ENCODE peak calls at places on chromosome 14, in four cellular contexts. P is hepatic stellate cell, Y is endodermal cell, A is EH. H is an unnamed sample.

GRCh38 chr14:42248131-42248530 is 641.5 kb downstream of the LRFN5 start:
- DNase-seq in Y (no peak), A (no peak), P (no peak), H (no peak)

GRCh38 chr14:99119554-99119953 is 152.4 kb downstream of the BCL11B start:
- DNase-seq in A (no peak), P (no peak), Y (peak), H (no peak)

GRCh38 chr14:31336646-31337045 is 83.7 kb downstream of the HEATR5A start:
- DNase-seq in P (no peak), A (peak), Y (no peak), H (no peak)

GRCh38 chr14:103543140-103543539 is 14.1 kb downstream of the TRMT61A start:
- DNase-seq in Y (no peak), A (no peak), P (no peak), H (no peak)

GRCh38 chr14:60686865-60687264 is 37.3 kb downstream of the SIX4 start:
- DNase-seq in P (no peak), A (no peak), Y (no peak), H (no peak)

GRCh38 chr14:59126714-59127436 is 61.6 kb upstream of the DAAM1 start:
- DNase-seq in P (peak), A (peak), Y (peak), H (peak)

GRCh38 chr14:33679025-33679424 is 271.8 kb downstream of the EGLN3 start:
- DNase-seq in A (no peak), P (no peak), Y (no peak), H (no peak)

GRCh38 chr14:44956866-44957265 is 4.9 kb downstream of the KLHL28 start:
- DNase-seq in P (no peak), A (no peak), Y (no peak), H (no peak)

GRCh38 chr14:22598896-22599244 is 770 bp downstream of the ABHD4 start:
- DNase-seq in P (peak), Y (peak), A (peak), H (peak)

GRCh38 chr14:22500525-22500924 is 88.5 kb downstream of the DAD1 start:
- DNase-seq in Y (no peak), P (no peak), A (no peak), H (no peak)

GRCh38 chr14:90703841-90704240 is 112.4 kb downstream of the TTC7B start:
- DNase-seq in A (no peak), P (no peak), Y (no peak), H (no peak)

GRCh38 chr14:20332386-20332945 is 613 bp downstream of the CCNB1IP1 start:
- DNase-seq in A (peak), P (peak), Y (peak), H (no peak)

GRCh38 chr14:31578266-31578665 is 17.1 kb downstream of the NUBPL start:
- DNase-seq in A (no peak), Y (no peak), P (no peak), H (no peak)

GRCh38 chr14:58280954-58281787 is 17.2 kb upstream of the ARID4A start:
- DNase-seq in A (peak), P (peak), Y (no peak), H (no peak)

GRCh38 chr14:99854831-99855230 is 61.6 kb downstream of the EML1 start:
- DNase-seq in A (no peak), Y (no peak), P (no peak), H (no peak)

GRCh38 chr14:92382677-92383076 is 59.7 kb downstream of the SLC24A4 start:
- DNase-seq in Y (peak), P (peak), A (peak), H (no peak)

GRCh38 chr14:76828339-76829015 is 2.3 kb downstream of the LRRC74A start:
- DNase-seq in A (no peak), Y (peak), P (peak), H (no peak)

GRCh38 chr14:57071639-57072038 is 197.1 kb downstream of the EXOC5 start:
- DNase-seq in P (no peak), A (no peak), Y (no peak), H (no peak)

GRCh38 chr14:86543531-86543930 is 1013.6 kb downstream of the FLRT2 start:
- DNase-seq in P (no peak), Y (no peak), A (peak), H (no peak)

GRCh38 chr14:74964787-74965769 is 9.7 kb upstream of the PGF start:
- DNase-seq in P (peak), A (peak), Y (no peak), H (no peak)

GRCh38 chr14:92686763-92687427 is 61.5 kb downstream of the LGMN start:
- DNase-seq in Y (peak), A (peak), P (peak), H (peak)

GRCh38 chr14:38469156-38469555 is 213.3 kb upstream of the CLEC14A start:
- DNase-seq in Y (no peak), A (peak), P (no peak), H (no peak)

GRCh38 chr14:65336191-65336591 is 76.3 kb upstream of the FUT8 start:
- DNase-seq in P (peak), A (peak), Y (no peak), H (no peak)

GRCh38 chr14:104288272-104288671 is 149.9 kb downstream of the KIF26A start:
- DNase-seq in A (no peak), P (no peak), Y (peak), H (no peak)

GRCh38 chr14:55807059-55807499 is 227.1 kb downstream of the KTN1 start:
- DNase-seq in P (no peak), Y (no peak), A (peak), H (no peak)

GRCh38 chr14:57364659-57365450 is 25.5 kb upstream of the NAA30 start:
- DNase-seq in Y (peak), A (no peak), P (no peak), H (peak)

GRCh38 chr14:42683690-42684089 is 1077.0 kb downstream of the LRFN5 start:
- DNase-seq in P (no peak), A (no peak), Y (no peak), H (no peak)

GRCh38 chr14:77498984-77499527 is 440 bp upstream of the ISM2 start:
- DNase-seq in A (peak), P (no peak), Y (peak), H (peak)

GRCh38 chr14:89853976-89854693 is 100.4 kb downstream of the EFCAB11 start:
- DNase-seq in P (no peak), A (peak), Y (no peak), H (no peak)

GRCh38 chr14:58078068-58078467 is 73.9 kb downstream of the ARMH4 start:
- DNase-seq in Y (no peak), P (peak), A (peak), H (no peak)

GRCh38 chr14:54803396-54803795 is 99.2 kb downstream of the GCH1 start:
- DNase-seq in A (no peak), Y (peak), P (no peak), H (no peak)

GRCh38 chr14:64149921-64150320 is 144.2 kb downstream of the ESR2 start:
- DNase-seq in P (no peak), A (no peak), Y (no peak), H (no peak)

GRCh38 chr14:23300687-23301223 is 1.9 kb downstream of the PPP1R3E start:
- DNase-seq in A (peak), P (peak), Y (peak), H (peak)

GRCh38 chr14:56331815-56332214 is 213.6 kb downstream of the PELI2 start:
- DNase-seq in A (no peak), Y (no peak), P (no peak), H (no peak)

GRCh38 chr14:23148596-23149249 is 29.7 kb upstream of the CEBPE start:
- DNase-seq in P (no peak), Y (no peak), A (peak), H (no peak)

GRCh38 chr14:69910871-69911270 is 31.7 kb downstream of the SMOC1 start:
- DNase-seq in P (no peak), Y (no peak), A (no peak), H (no peak)

GRCh38 chr14:67883717-67884116 is 64.1 kb downstream of the RAD51B start:
- DNase-seq in Y (no peak), A (peak), P (no peak), H (no peak)

GRCh38 chr14:79951572-79951971 is 259.7 kb downstream of the DIO2 start:
- DNase-seq in P (no peak), A (no peak), Y (no peak), H (no peak)

GRCh38 chr14:73576391-73576790 is 7.4 kb downstream of the ACOT2 start:
- DNase-seq in Y (no peak), A (no peak), P (no peak), H (no peak)